ENCODE peak calls at places on chromosome 12, in four cellular contexts. One of them, this sample, is unnamed.

GRCh38 chr12:113505941-113506340 is 34.3 kb upstream of the LHX5 start:
- DNase-seq in HCT116: no peak
- DNase-seq in K562: no peak
- DNase-seq in SK-N-SH: no peak
- DNase-seq in this sample: no peak

GRCh38 chr12:32183646-32184045 is 77.0 kb downstream of the BICD1 start:
- DNase-seq in HCT116: no peak
- DNase-seq in SK-N-SH: no peak
- DNase-seq in K562: peak; percentile 6
- DNase-seq in this sample: no peak

GRCh38 chr12:4539167-4539870 is 629 bp downstream of the RAD51AP1 start:
- DNase-seq in K562: peak; percentile 10
- DNase-seq in HCT116: no peak
- DNase-seq in SK-N-SH: no peak
- DNase-seq in this sample: no peak

GRCh38 chr12:104048162-104048561 is 1.8 kb downstream of the GLT8D2 start:
- DNase-seq in SK-N-SH: no peak
- DNase-seq in K562: no peak
- DNase-seq in HCT116: no peak
- DNase-seq in this sample: no peak

GRCh38 chr12:10853746-10854145 is 4.5 kb upstream of the PRR4 start:
- DNase-seq in HCT116: no peak
- DNase-seq in SK-N-SH: no peak
- DNase-seq in K562: no peak
- DNase-seq in this sample: no peak

GRCh38 chr12:93447555-93448265 is 6.0 kb upstream of the UBE2N start:
- DNase-seq in SK-N-SH: no peak
- DNase-seq in K562: no peak
- DNase-seq in HCT116: no peak
- DNase-seq in this sample: no peak

GRCh38 chr12:1536817-1537216 is 57.6 kb downstream of the FBXL14 start:
- DNase-seq in SK-N-SH: no peak
- DNase-seq in K562: no peak
- DNase-seq in HCT116: no peak
- DNase-seq in this sample: no peak

GRCh38 chr12:80698266-80698665 is 9.2 kb upstream of the MYF6 start:
- DNase-seq in HCT116: no peak
- DNase-seq in SK-N-SH: no peak
- DNase-seq in K562: no peak
- DNase-seq in this sample: no peak

GRCh38 chr12:92324849-92325500 is 179.3 kb upstream of the BTG1 start:
- DNase-seq in SK-N-SH: no peak
- DNase-seq in K562: no peak
- DNase-seq in HCT116: no peak
- DNase-seq in this sample: no peak

GRCh38 chr12:121530600-121531355 is 50.0 kb downstream of the KDM2B start:
- DNase-seq in HCT116: no peak
- DNase-seq in SK-N-SH: no peak
- DNase-seq in K562: peak; percentile 76
- DNase-seq in this sample: no peak

GRCh38 chr12:88223519-88223918 is 81.4 kb downstream of the TMTC3 start:
- DNase-seq in HCT116: no peak
- DNase-seq in K562: no peak
- DNase-seq in SK-N-SH: no peak
- DNase-seq in this sample: no peak

GRCh38 chr12:88227263-88227662 is 85.2 kb downstream of the TMTC3 start:
- DNase-seq in SK-N-SH: no peak
- DNase-seq in K562: peak; percentile 20
- DNase-seq in HCT116: no peak
- DNase-seq in this sample: no peak

GRCh38 chr12:88228720-88229119 is 86.6 kb downstream of the TMTC3 start:
- DNase-seq in HCT116: no peak
- DNase-seq in K562: peak; percentile 11
- DNase-seq in SK-N-SH: no peak
- DNase-seq in this sample: no peak

GRCh38 chr12:88227871-88228270 is 85.8 kb downstream of the TMTC3 start:
- DNase-seq in SK-N-SH: no peak
- DNase-seq in HCT116: no peak
- DNase-seq in K562: no peak
- DNase-seq in this sample: no peak

GRCh38 chr12:88225776-88226175 is 83.7 kb downstream of the TMTC3 start:
- DNase-seq in SK-N-SH: no peak
- DNase-seq in K562: no peak
- DNase-seq in HCT116: no peak
- DNase-seq in this sample: no peak
- TF ChIP-seq JUND in SK-N-SH: no peak
- TF ChIP-seq JUND in K562: no peak
- TF ChIP-seq JUND in HCT116: no peak
- TF ChIP-seq JUND in this sample: no peak

GRCh38 chr12:25524381-25524780 is 28.7 kb downstream of the LMNTD1 start:
- DNase-seq in SK-N-SH: no peak
- DNase-seq in HCT116: no peak
- DNase-seq in K562: no peak
- DNase-seq in this sample: no peak
- TF ChIP-seq JUND in SK-N-SH: no peak
- TF ChIP-seq JUND in HCT116: no peak
- TF ChIP-seq JUND in K562: no peak
- TF ChIP-seq JUND in this sample: no peak

GRCh38 chr12:110007874-110008273 is 8.6 kb downstream of the ANKRD13A start:
- DNase-seq in HCT116: no peak
- DNase-seq in K562: no peak
- DNase-seq in SK-N-SH: no peak
- DNase-seq in this sample: no peak
- TF ChIP-seq JUND in HCT116: no peak
- TF ChIP-seq JUND in K562: no peak
- TF ChIP-seq JUND in SK-N-SH: no peak
- TF ChIP-seq JUND in this sample: no peak

GRCh38 chr12:7005288-7005687 is 13.0 kb downstream of the LPCAT3 start:
- DNase-seq in SK-N-SH: no peak
- DNase-seq in HCT116: no peak
- DNase-seq in K562: no peak
- DNase-seq in this sample: no peak

GRCh38 chr12:7004840-7005239 is 13.4 kb downstream of the LPCAT3 start:
- DNase-seq in HCT116: no peak
- DNase-seq in SK-N-SH: no peak
- DNase-seq in K562: no peak
- DNase-seq in this sample: no peak

GRCh38 chr12:6998708-6999451 is 19.4 kb downstream of the LPCAT3 start:
- DNase-seq in HCT116: peak; percentile 21
- DNase-seq in K562: no peak
- DNase-seq in SK-N-SH: no peak
- DNase-seq in this sample: no peak

GRCh38 chr12:7004287-7004803 is 13.9 kb downstream of the LPCAT3 start:
- DNase-seq in K562: no peak
- DNase-seq in HCT116: no peak
- DNase-seq in SK-N-SH: no peak
- DNase-seq in this sample: no peak

DNA sequence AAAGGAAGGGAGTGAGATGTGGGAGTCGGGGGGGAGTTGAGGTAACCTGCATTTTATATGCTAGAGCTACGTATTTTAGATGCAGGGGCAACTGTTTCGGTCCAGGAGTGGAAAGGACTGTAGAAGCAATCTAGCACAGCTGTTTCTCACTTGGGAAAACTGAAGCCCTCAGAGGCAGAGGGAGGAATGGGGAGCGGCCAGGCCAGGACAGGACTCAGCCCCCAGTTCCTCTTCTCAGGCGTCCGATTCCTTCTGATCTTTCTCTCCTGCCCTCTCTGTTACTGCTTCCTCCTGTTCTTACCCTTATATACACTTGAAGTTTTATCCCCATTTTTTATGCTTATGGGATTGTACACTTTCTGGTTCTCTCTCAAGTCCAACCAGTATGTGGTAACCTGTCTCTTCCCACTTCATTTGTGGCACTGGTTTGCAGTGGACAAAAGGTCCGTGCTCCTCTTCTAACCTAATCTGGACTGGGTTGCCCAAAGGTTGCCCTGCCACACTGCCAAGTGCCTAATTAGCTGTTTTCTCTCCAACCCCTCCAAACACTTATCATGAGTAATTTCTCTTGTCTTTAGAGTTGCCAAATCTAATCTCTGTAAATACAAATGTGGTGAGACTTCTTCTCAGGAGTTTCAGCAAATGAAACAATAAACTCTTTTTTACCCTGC is 16.2 kb downstream of the LPCAT3 start:
- DNase-seq in SK-N-SH: no peak
- DNase-seq in HCT116: no peak
- DNase-seq in K562: no peak
- DNase-seq in this sample: no peak
- TF ChIP-seq JUND in SK-N-SH: no peak
- TF ChIP-seq JUND in HCT116: no peak
- TF ChIP-seq JUND in K562: no peak
- TF ChIP-seq JUND in this sample: no peak